ENCODE peak calls at places on chromosomes 16 and 17, in five cellular contexts. Q is neural progenitor cell, D is GM23338, T is hepatocyte, P is MM.1S. S is an unnamed sample.

GRCh38 chr17:65198653-65199382 is 61.6 kb downstream of the RGS9 start:
- DNase-seq in Q (peak), D (peak), T (peak), P (peak), S (peak)

GRCh38 chr16:89108412-89108811 is 14.8 kb downstream of the ACSF3 start:
- DNase-seq in Q (no peak), D (no peak), T (no peak), P (no peak), S (no peak)

GRCh38 chr17:55845385-55845784 is 94.5 kb downstream of the PCTP start:
- DNase-seq in Q (peak), D (peak), T (peak), P (no peak), S (peak)

GRCh38 chr16:3819741-3820724 is 60.5 kb downstream of the CREBBP start:
- DNase-seq in Q (no peak), D (no peak), T (peak), P (no peak), S (peak)

GRCh38 chr16:86995456-86995855 is 321.7 kb downstream of the C16orf95 start:
- DNase-seq in Q (no peak), D (peak), T (no peak), P (no peak), S (no peak)

GRCh38 chr17:29390856-29391631 is 881 bp downstream of the TAOK1 start:
- DNase-seq in Q (peak), D (peak), T (peak), P (no peak), S (peak)

GRCh38 chr16:12327971-12328726 is 351.6 kb downstream of the SNX29 start:
- DNase-seq in Q (no peak), D (no peak), T (no peak), P (no peak), S (no peak)

GRCh38 chr17:48308591-48308990 is 121.4 kb downstream of the SKAP1 start:
- DNase-seq in Q (no peak), D (no peak), T (no peak), P (no peak), S (no peak)

GRCh38 chr17:29588017-29588557 is 1.4 kb downstream of the GIT1 start:
- DNase-seq in Q (peak), D (no peak), T (no peak), P (no peak), S (peak)

GRCh38 chr16:86072328-86073102 is 173.6 kb downstream of the IRF8 start:
- DNase-seq in Q (peak), D (peak), T (peak), P (peak), S (peak)

GRCh38 chr16:86120201-86120981 is 221.4 kb downstream of the IRF8 start:
- DNase-seq in Q (no peak), D (no peak), T (peak), P (no peak), S (peak)

GRCh38 chr16:50884066-50884860 is 142.4 kb downstream of the CYLD start:
- DNase-seq in Q (peak), D (peak), T (no peak), P (no peak), S (no peak)

GRCh38 chr16:54503436-54503835 is 216.8 kb upstream of the IRX3 start:
- DNase-seq in Q (no peak), D (no peak), T (no peak), P (no peak), S (peak)

GRCh38 chr17:59275618-59276017 is 55.3 kb downstream of the GDPD1 start:
- DNase-seq in Q (no peak), D (no peak), T (no peak), P (no peak), S (no peak)

GRCh38 chr16:50868577-50868976 is 126.7 kb downstream of the CYLD start:
- DNase-seq in Q (no peak), D (no peak), T (no peak), P (no peak), S (no peak)

GRCh38 chr16:14354561-14355351 is 275.3 kb downstream of the PARN start:
- DNase-seq in Q (no peak), D (no peak), T (no peak), P (peak), S (peak)

GRCh38 chr17:14205992-14206461 is 30.6 kb downstream of the CDRT15 start:
- DNase-seq in Q (no peak), D (peak), T (no peak), P (no peak), S (no peak)

GRCh38 chr17:64269687-64270649 is 6.9 kb upstream of the TEX2 start:
- DNase-seq in Q (peak), D (no peak), T (no peak), P (peak), S (no peak)

GRCh38 chr17:83153681-83154310 is 74.4 kb downstream of the METRNL start:
- DNase-seq in Q (no peak), D (no peak), T (peak), P (no peak), S (no peak)

GRCh38 chr17:67157732-67158639 is 87.0 kb downstream of the HELZ start:
- DNase-seq in Q (peak), D (peak), T (peak), P (no peak), S (peak)

DNA sequence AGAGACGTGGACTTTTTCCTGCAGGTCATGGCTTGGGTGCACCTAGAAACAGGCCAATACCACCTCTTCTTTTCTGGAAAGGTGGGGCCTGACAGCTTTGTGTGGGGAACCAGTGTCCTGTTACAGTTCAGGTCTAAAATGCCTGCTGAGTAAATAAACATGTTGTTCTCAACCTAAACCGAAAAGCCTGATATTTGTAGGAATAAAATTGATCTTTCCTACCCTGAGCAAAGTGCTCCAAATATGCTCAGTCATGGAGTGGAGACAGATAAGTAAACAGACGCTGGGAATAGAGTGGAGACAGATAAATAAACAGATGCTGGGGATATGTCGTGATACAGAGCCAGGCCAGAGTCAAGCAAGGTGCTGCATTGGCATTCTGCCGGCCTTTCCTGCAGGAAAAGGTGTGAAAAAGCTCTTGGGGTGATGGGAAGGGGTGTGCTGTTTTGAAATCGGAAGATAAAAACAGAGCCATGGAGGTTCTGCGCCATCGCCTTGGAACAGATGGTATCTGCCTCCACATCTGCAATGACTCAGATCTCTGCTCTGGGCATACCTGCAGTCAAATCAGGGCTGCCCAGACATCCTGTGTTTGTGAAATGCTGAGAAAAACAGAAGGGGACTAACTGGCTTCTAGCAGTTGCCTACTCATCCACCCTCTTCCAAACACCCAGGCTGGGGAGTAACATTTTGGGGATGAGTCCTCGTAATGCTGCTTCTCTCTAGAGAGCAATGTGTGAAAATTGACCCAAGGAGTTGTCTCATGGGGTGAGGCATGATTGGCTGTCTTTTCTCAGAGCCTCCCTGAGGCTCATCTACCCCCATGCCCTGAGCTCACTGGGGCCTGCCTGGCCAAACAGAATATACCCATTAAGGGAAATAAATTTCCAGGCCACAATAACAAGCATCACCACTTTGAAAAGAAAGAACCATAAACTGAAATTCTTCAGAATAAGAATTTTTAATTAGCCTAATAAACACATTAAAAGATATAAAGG is 16.8 kb upstream of the TRPV2 start:
- DNase-seq in Q (no peak), D (no peak), T (no peak), P (no peak), S (no peak)
- H3K27ac ChIP-seq in Q (no peak), D (peak), T (peak), P (no peak), S (no peak)

GRCh38 chr17:180380-181212 is 854 bp downstream of the DOC2B start:
- DNase-seq in Q (peak), D (peak), T (peak), P (no peak), S (peak)
- TF ChIP-seq EZH2 in Q (peak), D (peak), T (peak), P (no peak), S (no peak)

GRCh38 chr17:19265755-19266154 is 28.6 kb downstream of the EPN2 start:
- DNase-seq in Q (no peak), D (no peak), T (no peak), P (no peak), S (no peak)

GRCh38 chr17:19264681-19265080 is 27.5 kb downstream of the EPN2 start:
- DNase-seq in Q (no peak), D (no peak), T (no peak), P (no peak), S (no peak)

GRCh38 chr17:19263621-19264010 is 26.4 kb downstream of the EPN2 start:
- DNase-seq in Q (no peak), D (no peak), T (no peak), P (no peak), S (peak)

GRCh38 chr17:19262650-19263620 is 25.8 kb downstream of the EPN2 start:
- DNase-seq in Q (no peak), D (no peak), T (peak), P (no peak), S (peak)

GRCh38 chr17:19264277-19264676 is 27.1 kb downstream of the EPN2 start:
- DNase-seq in Q (no peak), D (no peak), T (no peak), P (no peak), S (no peak)
- TF ChIP-seq EZH2phosphoT487 in Q (no peak), D (no peak), T (no peak), P (no peak), S (no peak)

GRCh38 chr16:57591086-57591869 is 37.2 kb upstream of the ADGRG1 start:
- DNase-seq in Q (peak), D (peak), T (peak), P (peak), S (peak)
- H3K27ac ChIP-seq in Q (no peak), D (no peak), T (peak), P (no peak), S (peak)

GRCh38 chr17:81741594-81742452 is 29.7 kb downstream of the SLC25A10 start:
- DNase-seq in Q (no peak), D (no peak), T (no peak), P (no peak), S (no peak)
- TF ChIP-seq EZH2 in Q (no peak), D (no peak), T (no peak), P (no peak), S (no peak)

GRCh38 chr17:79950306-79950705 is 85.4 kb downstream of the TBC1D16 start:
- DNase-seq in Q (peak), D (peak), T (peak), P (no peak), S (no peak)
- TF ChIP-seq EZH2phosphoT487 in Q (no peak), D (no peak), T (no peak), P (no peak), S (no peak)

GRCh38 chr17:77316191-77316641 is 175.4 kb downstream of the SEC14L1 start:
- DNase-seq in Q (peak), D (peak), T (peak), P (no peak), S (peak)
- H3K27ac ChIP-seq in Q (no peak), D (no peak), T (peak), P (no peak), S (peak)

DNA sequence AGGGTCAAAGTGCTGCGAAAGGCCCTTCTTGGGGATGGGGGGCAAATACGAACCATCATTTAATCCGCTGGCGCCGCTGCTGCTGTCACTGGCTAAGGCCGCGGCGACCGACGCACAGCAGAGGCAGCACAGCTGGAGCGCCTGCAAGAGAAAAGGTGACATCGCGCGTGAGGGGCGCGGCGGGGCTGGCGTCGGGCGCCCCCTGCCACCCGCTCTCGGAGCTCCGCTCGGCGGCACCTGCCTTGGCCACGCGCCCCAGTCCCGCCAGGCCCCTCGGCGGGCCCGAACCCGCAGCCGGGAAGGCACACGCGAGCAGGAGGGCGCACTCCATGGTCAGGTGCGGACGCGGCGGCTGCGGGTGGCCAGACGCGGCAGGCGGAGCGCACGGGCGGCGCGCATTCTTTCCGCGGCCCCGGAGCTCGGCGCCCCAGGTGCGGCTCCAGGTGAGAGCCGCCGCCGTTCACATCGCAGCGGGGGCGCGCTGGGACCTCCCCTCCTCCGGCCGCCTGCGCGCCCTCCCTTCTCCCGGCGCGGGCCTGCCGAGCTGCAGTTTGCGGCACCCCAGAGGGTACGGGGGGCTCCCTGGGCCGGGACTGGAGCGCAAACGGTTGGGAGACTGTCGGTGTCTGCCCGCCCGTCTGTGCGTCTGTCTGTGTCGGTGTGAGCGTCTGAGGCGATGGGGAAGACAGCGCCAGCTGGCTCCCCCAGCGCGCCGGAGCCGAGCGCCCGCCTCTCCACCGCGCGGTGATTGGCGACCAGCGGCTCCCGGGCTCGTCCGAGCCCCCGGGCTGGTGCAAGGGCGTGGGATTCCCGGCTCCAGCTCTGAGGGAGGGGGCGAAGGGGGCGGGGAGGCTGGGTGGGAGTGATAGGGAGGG is at the start of gene ADAMTS18:
- DNase-seq in Q (peak), D (peak), T (peak), P (no peak), S (no peak)
- TF ChIP-seq EZH2 in Q (peak), D (no peak), T (no peak), P (no peak), S (peak)

S was measured in GM23248.